ENCODE peak calls at places on chromosome 18, in seven cellular contexts. X is upper lobe of right lung, D is neural progenitor cell, R is left ventricle myocardium inferior, L is pancreas, F is HCT116, H is stomach. B is an unnamed sample. For H3K27me3, the result is how much of the 10 kb centered on the place peaks cover.

GRCh38 chr18:47413327-47413726 is 161.9 kb upstream of the SKOR2 start:
- DNase-seq in X (no peak), D (no peak), R (no peak), L (peak), F (no peak), H (peak), B (no peak)

GRCh38 chr18:55384551-55385275 is 203.3 kb downstream of the TCF4 start:
- DNase-seq in X (no peak), D (peak), R (no peak), L (no peak), F (no peak), H (no peak), B (no peak)

GRCh38 chr18:39199231-39199855 is 1633.7 kb upstream of the CELF4 start:
- DNase-seq in X (no peak), D (no peak), R (no peak), L (no peak), F (no peak), H (no peak), B (no peak)

GRCh38 chr18:57523171-57523956 is 63.1 kb downstream of the FECH start:
- DNase-seq in X (no peak), D (no peak), R (no peak), L (no peak), F (no peak), H (no peak), B (no peak)

GRCh38 chr18:68662779-68663178 is 52.1 kb downstream of the TMX3 start:
- DNase-seq in X (no peak), D (no peak), R (no peak), L (no peak), F (no peak), H (no peak), B (no peak)

GRCh38 chr18:12255626-12256026 is 1.5 kb downstream of the CIDEA start:
- DNase-seq in X (no peak), D (peak), R (no peak), L (no peak), F (peak), H (no peak), B (no peak)

GRCh38 chr18:46893360-46893759 is 23.9 kb downstream of the PIAS2 start:
- DNase-seq in X (no peak), D (no peak), R (no peak), L (no peak), F (no peak), H (no peak), B (no peak)

GRCh38 chr18:8174758-8175157 is 434.5 kb upstream of the RAB12 start:
- DNase-seq in X (no peak), D (no peak), R (no peak), L (no peak), F (no peak), H (no peak), B (no peak)

GRCh38 chr18:54134053-54134452 is 90.4 kb downstream of the MBD2 start:
- DNase-seq in X (no peak), D (no peak), R (no peak), L (no peak), F (no peak), H (no peak), B (no peak)

GRCh38 chr18:78242796-78243195 is 736.8 kb upstream of the SALL3 start:
- DNase-seq in X (no peak), D (no peak), R (peak), L (no peak), F (no peak), H (no peak), B (no peak)

GRCh38 chr18:77067315-77068061 is 65.1 kb downstream of the MBP start:
- DNase-seq in X (peak), D (no peak), R (peak), L (no peak), F (peak), H (peak), B (peak)

GRCh38 chr18:73646772-73647171 is 500.9 kb downstream of the FBXO15 start:
- DNase-seq in X (no peak), D (no peak), R (no peak), L (no peak), F (no peak), H (no peak), B (no peak)

GRCh38 chr18:9483526-9483925 is 8.2 kb downstream of the RALBP1 start:
- DNase-seq in X (no peak), D (no peak), R (no peak), L (no peak), F (no peak), H (no peak), B (no peak)

GRCh38 chr18:58721586-58722160 is 50.4 kb downstream of the MALT1 start:
- DNase-seq in X (no peak), D (no peak), R (peak), L (no peak), F (no peak), H (no peak), B (no peak)

GRCh38 chr18:11719621-11720020 is 30.6 kb downstream of the GNAL start:
- DNase-seq in X (no peak), D (no peak), R (no peak), L (no peak), F (no peak), H (no peak), B (no peak)

GRCh38 chr18:79508565-79509535 is 113.1 kb downstream of the NFATC1 start:
- DNase-seq in X (peak), D (no peak), R (no peak), L (no peak), F (no peak), H (no peak), B (peak)

GRCh38 chr18:79503891-79504475 is 108.3 kb downstream of the NFATC1 start:
- DNase-seq in X (peak), D (no peak), R (no peak), L (no peak), F (no peak), H (no peak), B (no peak)

GRCh38 chr18:79507076-79507545 is 111.4 kb downstream of the NFATC1 start:
- DNase-seq in X (peak), D (no peak), R (peak), L (no peak), F (no peak), H (peak), B (peak)

GRCh38 chr18:79507546-79508480 is 112.1 kb downstream of the NFATC1 start:
- DNase-seq in X (peak), D (no peak), R (peak), L (no peak), F (no peak), H (peak), B (peak)

GRCh38 chr18:79506191-79507075 is 110.7 kb downstream of the NFATC1 start:
- DNase-seq in X (peak), D (peak), R (peak), L (no peak), F (no peak), H (no peak), B (peak)
- H3K4me3 ChIP-seq in X (no peak), D (no peak), R (peak), L (peak), F (no peak), H (no peak), B (peak)

DNA sequence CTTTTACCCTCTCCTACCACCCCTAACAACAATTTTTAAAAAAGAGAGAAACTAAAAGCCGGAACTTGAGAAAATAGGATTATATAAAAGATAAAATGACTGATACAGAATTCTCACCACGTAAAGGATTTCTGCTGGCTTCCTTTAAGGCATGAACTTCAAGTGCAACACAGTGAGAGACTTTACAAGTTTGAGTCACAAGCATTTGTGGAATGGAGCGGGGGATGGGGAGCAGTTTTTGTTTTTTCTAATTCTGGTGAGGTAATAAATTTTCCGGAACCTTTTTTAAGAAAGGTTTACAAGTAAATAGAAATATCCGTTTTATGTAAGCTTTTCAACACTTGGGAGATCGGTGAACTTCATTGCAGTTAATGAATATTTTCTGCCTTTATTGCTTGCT is 1.8 kb upstream of the CDH2 start:
- DNase-seq in X (no peak), D (no peak), R (no peak), L (no peak), F (no peak), H (no peak), B (no peak)
- H3K27me3 ChIP-seq in X (under half), D (under half), R (half or more), L (under half), F (under half), H (under half), B (half or more)

GRCh38 chr18:24177499-24178133 is 38.8 kb downstream of the CABYR start:
- DNase-seq in X (no peak), D (no peak), R (no peak), L (no peak), F (no peak), H (no peak), B (no peak)
- H3K27ac ChIP-seq in X (no peak), D (peak), R (no peak), L (no peak), F (no peak), H (no peak), B (no peak)

GRCh38 chr18:63099848-63100625 is 219.5 kb downstream of the BCL2 start:
- DNase-seq in X (no peak), D (no peak), R (peak), L (peak), F (no peak), H (no peak), B (peak)

GRCh38 chr18:63099026-63099840 is 220.3 kb downstream of the BCL2 start:
- DNase-seq in X (no peak), D (no peak), R (no peak), L (no peak), F (no peak), H (no peak), B (no peak)

GRCh38 chr18:63097198-63097597 is 222.4 kb downstream of the BCL2 start:
- DNase-seq in X (no peak), D (no peak), R (no peak), L (no peak), F (no peak), H (no peak), B (no peak)

GRCh38 chr18:63096327-63096874 is 223.2 kb downstream of the BCL2 start:
- DNase-seq in X (no peak), D (no peak), R (no peak), L (no peak), F (no peak), H (no peak), B (no peak)

GRCh38 chr18:63098014-63098981 is 221.3 kb downstream of the BCL2 start:
- DNase-seq in X (no peak), D (no peak), R (no peak), L (no peak), F (no peak), H (no peak), B (no peak)
- H3K4me3 ChIP-seq in X (no peak), D (no peak), R (no peak), L (no peak), F (no peak), H (no peak), B (no peak)

GRCh38 chr18:22349966-22350365 is 67.7 kb downstream of the CTAGE1 start:
- DNase-seq in X (no peak), D (no peak), R (no peak), L (no peak), F (no peak), H (no peak), B (no peak)

GRCh38 chr18:22348521-22349316 is 69.0 kb downstream of the CTAGE1 start:
- DNase-seq in X (peak), D (peak), R (peak), L (peak), F (no peak), H (peak), B (peak)

GRCh38 chr18:22347624-22348511 is 69.8 kb downstream of the CTAGE1 start:
- DNase-seq in X (peak), D (no peak), R (peak), L (peak), F (no peak), H (no peak), B (no peak)

GRCh38 chr18:22346968-22347611 is 70.6 kb downstream of the CTAGE1 start:
- DNase-seq in X (peak), D (peak), R (peak), L (peak), F (no peak), H (peak), B (peak)

GRCh38 chr18:22349317-22349898 is 68.3 kb downstream of the CTAGE1 start:
- DNase-seq in X (no peak), D (peak), R (no peak), L (no peak), F (no peak), H (no peak), B (no peak)
- H3K27me3 ChIP-seq in X (under half), D (half or more), R (under half), L (under half), F (under half), H (under half), B (under half)

B was measured in left lung.